ENCODE peak calls at places on chromosomes 12 and 14, in seven cellular contexts. E is fibroblast of lung; Z is GM13976; I is GDM1; V is NCI-H2081; J is CD4-positive, alpha-beta T cell; F is RPMI8226. Y is an unnamed sample.

GRCh38 chr14:104799657-104800599 is 973 bp upstream of the ZBTB42 start:
- DNase-seq in F (peak), J (peak), E (peak), Z (peak), I (peak), V (peak), Y (peak)

GRCh38 chr12:28893365-28893764 is 255.7 kb upstream of the FAR2 start:
- DNase-seq in Z (no peak), F (no peak), V (no peak), I (no peak), E (no peak), J (no peak), Y (no peak)

GRCh38 chr14:76550534-76550933 is 174.6 kb downstream of the ESRRB start:
- DNase-seq in V (no peak), I (no peak), F (no peak), E (no peak), J (no peak), Z (no peak), Y (no peak)

GRCh38 chr14:75562048-75562447 is 16.4 kb upstream of the FLVCR2 start:
- DNase-seq in F (no peak), J (no peak), I (no peak), E (no peak), V (no peak), Z (no peak), Y (peak)

GRCh38 chr14:95537298-95538089 is 2.6 kb downstream of the GLRX5 start:
- DNase-seq in V (no peak), J (no peak), E (no peak), I (no peak), Z (no peak), F (no peak), Y (no peak)

GRCh38 chr14:103541494-103541943 is 12.5 kb downstream of the TRMT61A start:
- DNase-seq in I (no peak), Z (no peak), F (no peak), J (no peak), E (no peak), V (no peak), Y (no peak)

GRCh38 chr14:35858521-35859209 is 32.5 kb downstream of the BRMS1L start:
- DNase-seq in E (peak), F (no peak), V (no peak), I (no peak), J (no peak), Z (no peak), Y (peak)

GRCh38 chr12:85509081-85509856 is 229.2 kb downstream of the ALX1 start:
- DNase-seq in F (no peak), I (no peak), E (peak), Z (no peak), J (no peak), V (no peak), Y (no peak)

GRCh38 chr12:117155278-117156060 is 34.8 kb downstream of the FBXO21 start:
- DNase-seq in E (peak), I (no peak), V (peak), F (peak), Z (peak), J (peak), Y (peak)

GRCh38 chr12:119006749-119007148 is 25.4 kb downstream of the SRRM4 start:
- DNase-seq in V (no peak), I (no peak), J (no peak), E (no peak), Z (no peak), F (no peak), Y (no peak)

GRCh38 chr14:102047808-102048540 is 38.9 kb downstream of the HSP90AA1 start:
- DNase-seq in J (no peak), F (no peak), I (no peak), V (no peak), E (no peak), Z (no peak), Y (no peak)

GRCh38 chr12:93609281-93610192 is 37.1 kb downstream of the SOCS2 start:
- DNase-seq in E (no peak), I (no peak), F (no peak), V (no peak), J (no peak), Z (no peak), Y (no peak)

GRCh38 chr14:33839193-33840076 is 111.4 kb downstream of the EGLN3 start:
- DNase-seq in I (peak), J (peak), E (peak), F (peak), Z (peak), V (peak), Y (peak)

GRCh38 chr12:45914090-45914489 is 76.3 kb downstream of the SCAF11 start:
- DNase-seq in I (no peak), E (peak), J (no peak), V (no peak), F (peak), Z (peak), Y (peak)